ENCODE peak calls at places on chromosomes 5 and 9, in four cellular contexts. V, L, A and J are unnamed samples.

GRCh38 chr5:157180374-157181264 is at the start of gene ITK:
- DNase-seq in L (no peak), A (no peak), V (peak), J (no peak)

GRCh38 chr9:98590115-98590514 is 118.6 kb downstream of the GABBR2 start:
- DNase-seq in L (no peak), V (no peak), A (no peak), J (no peak)

GRCh38 chr5:89263846-89264245 is 380.9 kb upstream of the MEF2C start:
- DNase-seq in L (no peak), A (no peak), V (no peak), J (no peak)

GRCh38 chr9:96089425-96089824 is 212.6 kb downstream of the HSD17B3 start:
- DNase-seq in A (no peak), V (no peak), L (no peak), J (no peak)

GRCh38 chr9:1743121-1743710 is 271.9 kb upstream of the SMARCA2 start:
- DNase-seq in A (no peak), L (no peak), V (no peak), J (no peak)

GRCh38 chr5:140296289-140296688 is 6.6 kb downstream of the PFDN1 start:
- DNase-seq in V (no peak), A (no peak), L (no peak), J (no peak)

GRCh38 chr9:129252937-129253819 is 75.1 kb upstream of the IER5L start:
- DNase-seq in A (no peak), L (peak), V (no peak), J (peak)

GRCh38 chr9:88075966-88076285 is 62.3 kb downstream of the SPATA31C2 start:
- DNase-seq in V (no peak), A (peak), L (no peak), J (no peak)

GRCh38 chr9:79847074-79847473 is 275.3 kb downstream of the TLE4 start:
- DNase-seq in V (no peak), L (no peak), A (no peak), J (no peak)

GRCh38 chr5:375336-375920 is 53.9 kb downstream of the AHRR start:
- DNase-seq in L (no peak), A (no peak), V (no peak), J (no peak)